ENCODE peak calls at places on chromosomes 7 and 10, in nine cellular contexts. One of them, this sample, is unnamed.

GRCh38 chr7:42593860-42594259 is 318.0 kb downstream of the C7orf25 start:
- DNase-seq in thoracic aorta: no peak
- DNase-seq in heart right ventricle: no peak
- DNase-seq in AG04450: no peak
- DNase-seq in OCI-LY7: no peak
- DNase-seq in uterus: no peak
- DNase-seq in DND-41: no peak
- DNase-seq in pancreas: no peak
- DNase-seq in kidney: no peak
- DNase-seq in this sample: no peak

GRCh38 chr10:82934429-82934828 is 1059.4 kb downstream of the NRG3 start:
- DNase-seq in thoracic aorta: no peak
- DNase-seq in heart right ventricle: no peak
- DNase-seq in AG04450: no peak
- DNase-seq in OCI-LY7: peak
- DNase-seq in uterus: no peak
- DNase-seq in DND-41: no peak
- DNase-seq in pancreas: no peak
- DNase-seq in kidney: no peak
- DNase-seq in this sample: no peak

GRCh38 chr10:67520924-67521520 is 175.0 kb downstream of the CTNNA3 start:
- DNase-seq in thoracic aorta: no peak
- DNase-seq in heart right ventricle: no peak
- DNase-seq in AG04450: peak
- DNase-seq in OCI-LY7: peak
- DNase-seq in uterus: peak
- DNase-seq in DND-41: peak
- DNase-seq in pancreas: no peak
- DNase-seq in kidney: no peak
- DNase-seq in this sample: no peak

GRCh38 chr10:45444976-45445898 is 71.2 kb downstream of the ALOX5 start:
- DNase-seq in thoracic aorta: no peak
- DNase-seq in heart right ventricle: no peak
- DNase-seq in AG04450: no peak
- DNase-seq in OCI-LY7: no peak
- DNase-seq in uterus: no peak
- DNase-seq in DND-41: no peak
- DNase-seq in pancreas: peak
- DNase-seq in kidney: no peak
- DNase-seq in this sample: peak

GRCh38 chr7:148941598-148942280 is 57.6 kb upstream of the EZH2 start:
- DNase-seq in thoracic aorta: no peak
- DNase-seq in heart right ventricle: peak
- DNase-seq in AG04450: peak
- DNase-seq in OCI-LY7: peak
- DNase-seq in uterus: peak
- DNase-seq in DND-41: peak
- DNase-seq in pancreas: peak
- DNase-seq in kidney: peak
- DNase-seq in this sample: peak

GRCh38 chr7:71016387-71016786 is 115.6 kb upstream of the GALNT17 start:
- DNase-seq in thoracic aorta: no peak
- DNase-seq in heart right ventricle: no peak
- DNase-seq in AG04450: no peak
- DNase-seq in OCI-LY7: no peak
- DNase-seq in uterus: no peak
- DNase-seq in DND-41: no peak
- DNase-seq in pancreas: no peak
- DNase-seq in kidney: no peak
- DNase-seq in this sample: no peak

GRCh38 chr7:140653319-140654108 is 12.9 kb upstream of the DENND2A start:
- DNase-seq in thoracic aorta: no peak
- DNase-seq in heart right ventricle: peak
- DNase-seq in AG04450: peak
- DNase-seq in OCI-LY7: peak
- DNase-seq in uterus: peak
- DNase-seq in DND-41: peak
- DNase-seq in pancreas: peak
- DNase-seq in kidney: no peak
- DNase-seq in this sample: peak

GRCh38 chr10:132994371-132994796 is 52.0 kb upstream of the CFAP46 start:
- DNase-seq in thoracic aorta: no peak
- DNase-seq in heart right ventricle: peak
- DNase-seq in AG04450: no peak
- DNase-seq in OCI-LY7: no peak
- DNase-seq in uterus: no peak
- DNase-seq in DND-41: no peak
- DNase-seq in pancreas: no peak
- DNase-seq in kidney: peak
- DNase-seq in this sample: no peak

GRCh38 chr7:87318741-87319140 is 26.7 kb upstream of the CROT start:
- DNase-seq in thoracic aorta: no peak
- DNase-seq in heart right ventricle: no peak
- DNase-seq in AG04450: no peak
- DNase-seq in OCI-LY7: no peak
- DNase-seq in uterus: no peak
- DNase-seq in DND-41: no peak
- DNase-seq in pancreas: no peak
- DNase-seq in kidney: no peak
- DNase-seq in this sample: no peak

GRCh38 chr10:98778277-98778759 is 331.6 kb upstream of the HPS1 start:
- DNase-seq in thoracic aorta: no peak
- DNase-seq in heart right ventricle: no peak
- DNase-seq in AG04450: no peak
- DNase-seq in OCI-LY7: no peak
- DNase-seq in uterus: no peak
- DNase-seq in DND-41: no peak
- DNase-seq in pancreas: no peak
- DNase-seq in kidney: no peak
- DNase-seq in this sample: no peak

DNA sequence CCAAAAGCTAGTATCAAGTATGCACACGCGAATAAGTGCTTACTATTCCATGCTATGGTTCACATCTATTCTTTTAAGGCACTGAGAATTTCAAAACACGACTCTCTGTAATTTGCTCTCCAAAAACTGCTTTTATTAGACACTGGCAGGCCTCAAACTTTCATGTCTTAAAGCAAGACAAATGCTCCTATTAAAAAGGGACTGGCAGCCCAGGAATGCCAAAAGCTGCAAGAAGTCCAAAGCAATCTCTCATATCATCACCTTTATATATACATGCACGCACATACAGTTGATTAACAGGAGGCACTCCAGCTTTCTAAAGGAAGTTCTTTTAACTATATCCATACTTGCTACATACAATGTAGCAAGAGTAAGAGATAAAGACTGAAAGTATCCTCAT is 34.8 kb downstream of the UBE2H start:
- DNase-seq in thoracic aorta: no peak
- DNase-seq in heart right ventricle: no peak
- DNase-seq in AG04450: no peak
- DNase-seq in OCI-LY7: no peak
- DNase-seq in uterus: no peak
- DNase-seq in DND-41: no peak
- DNase-seq in pancreas: no peak
- DNase-seq in kidney: no peak
- DNase-seq in this sample: no peak
- H3K27ac ChIP-seq in thoracic aorta: peak
- H3K27ac ChIP-seq in heart right ventricle: no peak
- H3K27ac ChIP-seq in AG04450: no peak
- H3K27ac ChIP-seq in OCI-LY7: no peak
- H3K27ac ChIP-seq in uterus: no peak
- H3K27ac ChIP-seq in DND-41: no peak
- H3K27ac ChIP-seq in pancreas: no peak
- H3K27ac ChIP-seq in kidney: no peak
- H3K27ac ChIP-seq in this sample: no peak

DNA sequence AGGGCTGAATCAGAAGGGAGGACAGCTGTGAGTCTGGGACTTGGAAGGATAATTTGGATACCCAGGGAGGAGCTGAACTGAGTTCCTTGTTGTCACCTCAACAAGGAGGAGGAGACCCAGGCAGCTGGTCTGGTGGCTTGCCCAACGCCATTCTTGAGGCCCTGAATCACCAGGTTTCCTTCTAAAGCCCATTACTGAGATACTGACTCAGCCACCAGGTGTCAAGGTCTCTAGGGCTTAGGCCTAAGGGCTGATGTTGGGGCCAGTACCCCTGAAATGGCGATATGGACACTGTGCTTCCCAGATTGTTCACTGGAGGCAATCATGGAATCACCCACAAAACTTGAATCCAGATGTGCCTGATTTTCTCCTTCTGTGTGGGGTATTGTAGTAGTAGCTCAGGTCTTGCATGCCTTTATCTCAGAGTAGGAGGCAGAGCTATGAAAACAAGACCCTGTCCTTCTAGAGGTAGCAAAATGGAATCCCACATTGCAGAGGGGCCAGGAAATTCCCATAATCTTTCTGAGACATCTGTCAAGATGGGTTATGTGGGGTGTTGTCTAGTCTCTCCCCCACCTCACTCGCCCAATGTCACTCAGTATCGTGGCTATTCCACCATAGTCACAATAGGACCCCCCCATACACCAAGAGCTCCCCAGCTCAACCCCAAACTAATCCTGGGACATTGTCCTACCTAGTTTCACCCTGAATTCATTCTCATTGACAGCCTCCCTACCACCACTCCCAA is 1.8 kb upstream of the ATG9B start:
- DNase-seq in thoracic aorta: no peak
- DNase-seq in heart right ventricle: no peak
- DNase-seq in AG04450: no peak
- DNase-seq in OCI-LY7: no peak
- DNase-seq in uterus: no peak
- DNase-seq in DND-41: no peak
- DNase-seq in pancreas: no peak
- DNase-seq in kidney: no peak
- DNase-seq in this sample: no peak
- H3K27ac ChIP-seq in thoracic aorta: no peak
- H3K27ac ChIP-seq in heart right ventricle: no peak
- H3K27ac ChIP-seq in AG04450: no peak
- H3K27ac ChIP-seq in OCI-LY7: no peak
- H3K27ac ChIP-seq in uterus: no peak
- H3K27ac ChIP-seq in DND-41: no peak
- H3K27ac ChIP-seq in pancreas: no peak
- H3K27ac ChIP-seq in kidney: no peak
- H3K27ac ChIP-seq in this sample: no peak

GRCh38 chr7:118185163-118185860 is 1.3 kb downstream of the LSM8 start:
- DNase-seq in thoracic aorta: no peak
- DNase-seq in heart right ventricle: no peak
- DNase-seq in AG04450: peak
- DNase-seq in OCI-LY7: peak
- DNase-seq in uterus: no peak
- DNase-seq in DND-41: no peak
- DNase-seq in pancreas: no peak
- DNase-seq in kidney: no peak
- DNase-seq in this sample: no peak

GRCh38 chr7:118184392-118184899 is 482 bp downstream of the LSM8 start:
- DNase-seq in thoracic aorta: no peak
- DNase-seq in heart right ventricle: no peak
- DNase-seq in AG04450: no peak
- DNase-seq in OCI-LY7: peak
- DNase-seq in uterus: no peak
- DNase-seq in DND-41: no peak
- DNase-seq in pancreas: no peak
- DNase-seq in kidney: no peak
- DNase-seq in this sample: no peak

GRCh38 chr7:118183254-118183585 is 744 bp upstream of the LSM8 start:
- DNase-seq in thoracic aorta: no peak
- DNase-seq in heart right ventricle: no peak
- DNase-seq in AG04450: no peak
- DNase-seq in OCI-LY7: peak
- DNase-seq in uterus: no peak
- DNase-seq in DND-41: peak
- DNase-seq in pancreas: no peak
- DNase-seq in kidney: no peak
- DNase-seq in this sample: no peak

GRCh38 chr7:118182618-118183253 is 1.2 kb upstream of the LSM8 start:
- DNase-seq in thoracic aorta: no peak
- DNase-seq in heart right ventricle: no peak
- DNase-seq in AG04450: no peak
- DNase-seq in OCI-LY7: no peak
- DNase-seq in uterus: no peak
- DNase-seq in DND-41: no peak
- DNase-seq in pancreas: no peak
- DNase-seq in kidney: no peak
- DNase-seq in this sample: no peak

GRCh38 chr7:118183586-118184391 is at the start of gene LSM8:
- DNase-seq in thoracic aorta: peak
- DNase-seq in heart right ventricle: peak
- DNase-seq in AG04450: peak
- DNase-seq in OCI-LY7: peak
- DNase-seq in uterus: peak
- DNase-seq in DND-41: peak
- DNase-seq in pancreas: peak
- DNase-seq in kidney: peak
- DNase-seq in this sample: peak
- H3K27ac ChIP-seq in thoracic aorta: peak
- H3K27ac ChIP-seq in heart right ventricle: peak
- H3K27ac ChIP-seq in AG04450: peak
- H3K27ac ChIP-seq in OCI-LY7: peak
- H3K27ac ChIP-seq in uterus: peak
- H3K27ac ChIP-seq in DND-41: peak
- H3K27ac ChIP-seq in pancreas: peak
- H3K27ac ChIP-seq in kidney: peak
- H3K27ac ChIP-seq in this sample: peak

GRCh38 chr10:124878457-124878739 is 63.5 kb upstream of the ZRANB1 start:
- DNase-seq in thoracic aorta: no peak
- DNase-seq in heart right ventricle: no peak
- DNase-seq in AG04450: no peak
- DNase-seq in OCI-LY7: no peak
- DNase-seq in uterus: no peak
- DNase-seq in DND-41: no peak
- DNase-seq in pancreas: no peak
- DNase-seq in kidney: no peak
- DNase-seq in this sample: no peak
- H3K27ac ChIP-seq in thoracic aorta: no peak
- H3K27ac ChIP-seq in heart right ventricle: no peak
- H3K27ac ChIP-seq in AG04450: no peak
- H3K27ac ChIP-seq in OCI-LY7: no peak
- H3K27ac ChIP-seq in uterus: no peak
- H3K27ac ChIP-seq in DND-41: no peak
- H3K27ac ChIP-seq in pancreas: no peak
- H3K27ac ChIP-seq in kidney: no peak
- H3K27ac ChIP-seq in this sample: no peak